ENCODE peak calls at places on chromosome 5, in ten cellular contexts. R, W, L, A, N, X, O, P, Y and J are unnamed samples.

GRCh38 chr5:156929366-156929948 is 33.6 kb downstream of the TIMD4 start:
- DNase-seq in R (no peak), W (no peak), L (no peak), A (no peak), N (no peak), X (no peak), O (no peak), P (no peak), Y (no peak), J (no peak)

GRCh38 chr5:80187274-80187673 is 68.6 kb downstream of the SERINC5 start:
- DNase-seq in R (no peak), W (no peak), L (no peak), A (no peak), N (no peak), X (no peak), O (no peak), P (no peak), Y (no peak), J (no peak)

GRCh38 chr5:75306746-75307145 is 30.3 kb upstream of the HMGCR start:
- DNase-seq in R (no peak), W (no peak), L (peak), A (no peak), N (peak), X (no peak), O (no peak), P (no peak), Y (no peak), J (peak)

GRCh38 chr5:16744164-16744880 is 127.5 kb upstream of the RETREG1 start:
- DNase-seq in R (peak), W (no peak), L (no peak), A (no peak), N (no peak), X (no peak), O (no peak), P (no peak), Y (no peak), J (peak)

GRCh38 chr5:177458912-177459350 is 12.3 kb downstream of the PRR7 start:
- DNase-seq in R (no peak), W (no peak), L (no peak), A (no peak), N (peak), X (no peak), O (peak), P (no peak), Y (no peak), J (no peak)

GRCh38 chr5:115557667-115558387 is 13.3 kb upstream of the FEM1C start:
- DNase-seq in R (peak), W (no peak), L (peak), A (no peak), N (peak), X (no peak), O (no peak), P (no peak), Y (no peak), J (no peak)

GRCh38 chr5:115168829-115169391 is 798 bp downstream of the TRIM36 start:
- DNase-seq in R (no peak), W (peak), L (no peak), A (peak), N (peak), X (peak), O (no peak), P (no peak), Y (no peak), J (no peak)

GRCh38 chr5:81303563-81303962 is 2.2 kb downstream of the ZCCHC9 start:
- DNase-seq in R (peak), W (no peak), L (peak), A (peak), N (peak), X (no peak), O (no peak), P (no peak), Y (no peak), J (peak)

GRCh38 chr5:61327761-61328753 is 4.0 kb upstream of the ZSWIM6 start:
- DNase-seq in R (peak), W (no peak), L (peak), A (peak), N (peak), X (no peak), O (no peak), P (no peak), Y (no peak), J (peak)

GRCh38 chr5:175517824-175518450 is 39.6 kb downstream of the SFXN1 start:
- DNase-seq in R (no peak), W (no peak), L (peak), A (peak), N (peak), X (no peak), O (no peak), P (no peak), Y (no peak), J (peak)

GRCh38 chr5:161391724-161392123 is 154.8 kb downstream of the GABRB2 start:
- DNase-seq in R (no peak), W (no peak), L (no peak), A (no peak), N (no peak), X (no peak), O (no peak), P (no peak), Y (no peak), J (no peak)

GRCh38 chr5:10307206-10308148 is at the start of gene CMBL:
- DNase-seq in R (peak), W (peak), L (peak), A (peak), N (peak), X (peak), O (peak), P (peak), Y (no peak), J (peak)

GRCh38 chr5:141040093-141040762 is 10.9 kb upstream of the PCDHB1 start:
- DNase-seq in R (no peak), W (peak), L (no peak), A (peak), N (peak), X (peak), O (no peak), P (peak), Y (no peak), J (peak)
- TF ChIP-seq CTCF in R (peak), W (peak), L (peak), A (peak), N (no peak), X (peak), O (no peak), P (peak), Y (no peak), J (peak)

DNA sequence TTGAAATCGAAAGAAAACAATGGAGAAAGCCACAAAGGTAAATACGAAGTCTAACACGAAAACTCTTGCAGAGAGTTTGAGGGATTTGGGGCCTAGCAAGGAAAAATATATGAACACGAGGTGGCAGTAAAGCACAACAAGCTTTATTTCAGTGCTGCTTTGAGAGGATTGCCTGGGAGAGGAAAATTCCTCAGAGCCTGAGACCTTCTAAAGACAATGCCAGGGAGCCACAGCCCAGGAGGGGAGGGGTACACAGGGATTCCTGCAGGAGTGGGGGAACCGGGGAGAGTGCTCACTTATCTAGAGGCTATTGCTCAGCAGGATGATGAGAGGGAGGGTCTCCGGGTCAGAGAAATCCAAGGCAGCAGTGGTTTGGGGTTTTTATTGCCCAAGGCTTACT is 134.9 kb upstream of the ADCY2 start:
- DNase-seq in R (peak), W (no peak), L (peak), A (no peak), N (peak), X (peak), O (peak), P (peak), Y (no peak), J (peak)
- TF ChIP-seq CTCF in R (peak), W (peak), L (peak), A (no peak), N (peak), X (peak), O (peak), P (no peak), Y (no peak), J (peak)

GRCh38 chr5:158272409-158272808 is 413.5 kb upstream of the CLINT1 start:
- DNase-seq in R (no peak), W (no peak), L (no peak), A (no peak), N (no peak), X (no peak), O (no peak), P (no peak), Y (no peak), J (no peak)

GRCh38 chr5:158271155-158271554 is 412.2 kb upstream of the CLINT1 start:
- DNase-seq in R (no peak), W (no peak), L (no peak), A (no peak), N (no peak), X (no peak), O (no peak), P (no peak), Y (no peak), J (no peak)

GRCh38 chr5:158273035-158273434 is 414.1 kb upstream of the CLINT1 start:
- DNase-seq in R (no peak), W (no peak), L (no peak), A (no peak), N (no peak), X (no peak), O (no peak), P (no peak), Y (no peak), J (no peak)

GRCh38 chr5:158277276-158277675 is 418.3 kb upstream of the CLINT1 start:
- DNase-seq in R (no peak), W (no peak), L (no peak), A (no peak), N (no peak), X (no peak), O (no peak), P (no peak), Y (no peak), J (no peak)

DNA sequence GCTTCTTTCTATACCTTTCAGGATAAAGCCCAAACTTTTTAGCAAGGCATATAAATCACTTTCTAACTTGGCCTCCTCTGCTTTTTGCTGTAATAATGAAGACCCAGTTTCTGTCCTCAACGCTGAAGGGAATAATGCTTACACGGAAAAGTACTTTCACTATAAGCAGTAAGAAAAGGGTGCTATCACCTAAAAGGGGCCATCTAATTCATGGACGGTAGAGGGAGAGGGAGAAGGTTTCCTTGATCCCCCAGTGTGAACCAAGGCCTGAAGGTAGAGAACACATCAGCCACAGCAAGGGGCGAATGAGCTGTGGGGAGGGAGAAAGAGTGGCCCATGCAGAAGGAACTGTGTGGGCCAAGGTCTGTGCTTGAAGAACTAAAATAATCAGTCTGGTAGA is 417.7 kb upstream of the CLINT1 start:
- DNase-seq in R (no peak), W (no peak), L (no peak), A (no peak), N (no peak), X (no peak), O (no peak), P (no peak), Y (no peak), J (no peak)
- TF ChIP-seq CTCF in R (no peak), W (no peak), L (no peak), A (no peak), N (no peak), X (no peak), O (no peak), P (no peak), Y (no peak), J (no peak)

GRCh38 chr5:179796877-179797608 is 3.3 kb downstream of the LTC4S start:
- DNase-seq in R (no peak), W (no peak), L (no peak), A (peak), N (no peak), X (no peak), O (no peak), P (no peak), Y (no peak), J (no peak)

GRCh38 chr5:179794575-179794974 is 789 bp downstream of the LTC4S start:
- DNase-seq in R (no peak), W (no peak), L (no peak), A (no peak), N (no peak), X (no peak), O (no peak), P (no peak), Y (no peak), J (no peak)

GRCh38 chr5:179795049-179795862 is 1.5 kb downstream of the LTC4S start:
- DNase-seq in R (no peak), W (peak), L (no peak), A (peak), N (no peak), X (no peak), O (peak), P (no peak), Y (no peak), J (peak)

GRCh38 chr5:179797741-179798140 is 4.0 kb downstream of the LTC4S start:
- DNase-seq in R (no peak), W (no peak), L (no peak), A (no peak), N (no peak), X (no peak), O (no peak), P (no peak), Y (no peak), J (no peak)

GRCh38 chr5:179795863-179796833 is 2.4 kb downstream of the LTC4S start:
- DNase-seq in R (peak), W (peak), L (peak), A (peak), N (peak), X (peak), O (peak), P (peak), Y (peak), J (peak)
- TF ChIP-seq CTCF in R (peak), W (peak), L (peak), A (peak), N (peak), X (peak), O (peak), P (peak), Y (no peak), J (peak)

GRCh38 chr5:132776077-132776931 is 735 bp downstream of the SEPTIN8 start:
- DNase-seq in R (peak), W (no peak), L (no peak), A (peak), N (no peak), X (peak), O (peak), P (no peak), Y (no peak), J (peak)
- TF ChIP-seq CTCF in R (no peak), W (no peak), L (no peak), A (no peak), N (no peak), X (no peak), O (no peak), P (no peak), Y (no peak), J (no peak)

DNA sequence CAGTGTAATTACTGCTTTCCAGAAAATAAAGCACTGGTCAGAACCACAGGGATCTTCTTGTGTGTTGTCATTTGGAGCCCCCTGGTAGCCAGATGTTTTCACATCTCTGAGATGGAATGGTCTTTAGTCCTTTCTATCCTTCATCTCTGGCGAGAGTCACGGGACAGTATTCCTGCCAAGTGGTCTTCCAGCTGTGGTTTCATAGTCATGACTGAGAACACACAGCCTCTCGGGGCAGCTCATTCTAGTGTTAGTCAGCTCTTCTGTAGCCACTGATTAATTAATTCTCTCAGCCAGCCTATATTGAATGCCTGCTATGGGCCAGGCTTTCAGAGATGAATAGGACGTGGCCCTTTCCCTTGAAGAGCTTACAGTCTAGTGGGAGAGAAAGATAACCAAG is 34.1 kb downstream of the HMGXB3 start:
- DNase-seq in R (no peak), W (no peak), L (peak), A (no peak), N (peak), X (no peak), O (no peak), P (no peak), Y (no peak), J (no peak)
- TF ChIP-seq CTCF in R (no peak), W (no peak), L (no peak), A (no peak), N (no peak), X (no peak), O (no peak), P (no peak), Y (no peak), J (no peak)

DNA sequence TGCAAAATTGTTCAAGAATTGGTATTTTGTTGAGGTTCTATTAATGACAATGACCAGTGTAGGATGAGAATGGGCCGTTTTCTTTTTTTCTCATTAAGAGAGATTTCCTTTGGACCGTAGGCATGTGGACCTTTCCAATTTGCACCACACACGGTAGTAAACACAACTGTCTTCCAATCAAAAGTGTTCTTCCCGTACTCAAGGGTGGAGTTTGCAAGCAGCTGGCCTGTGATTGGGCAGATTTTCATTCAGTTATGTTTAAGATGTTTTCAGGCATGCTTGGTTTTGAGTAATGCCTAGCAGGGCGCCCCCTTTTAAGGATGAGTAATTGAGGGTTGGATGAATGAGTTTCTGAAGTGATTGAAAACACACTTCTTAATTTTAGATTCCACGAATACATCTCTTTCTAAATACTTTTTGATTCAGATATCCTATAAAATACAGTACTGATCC is 2.5 kb downstream of the KDM3B start:
- DNase-seq in R (peak), W (no peak), L (peak), A (peak), N (peak), X (peak), O (peak), P (peak), Y (peak), J (peak)
- TF ChIP-seq CTCF in R (peak), W (no peak), L (peak), A (no peak), N (peak), X (no peak), O (no peak), P (no peak), Y (no peak), J (no peak)

GRCh38 chr5:102858221-102858620 is 103.1 kb downstream of the PAM start:
- DNase-seq in R (no peak), W (no peak), L (no peak), A (no peak), N (no peak), X (no peak), O (no peak), P (no peak), Y (no peak), J (no peak)
- TF ChIP-seq CTCF in R (no peak), W (no peak), L (no peak), A (peak), N (no peak), X (no peak), O (no peak), P (no peak), Y (no peak), J (no peak)